ENCODE peak calls at places on chromosomes 16 and 17, in six cellular contexts. Z is HepG2, X is A549, U is upper lobe of left lung, M is esophagus muscularis mucosa, D is sigmoid colon. K is an unnamed sample.

GRCh38 chr16:11484691-11485258 is 101.9 kb downstream of the LITAF start:
- DNase-seq in Z (no peak), X (no peak), U (no peak), M (no peak), D (no peak), K (no peak)

GRCh38 chr17:80264048-80264792 is 3.6 kb downstream of the RNF213 start:
- DNase-seq in Z (no peak), X (no peak), U (peak), M (no peak), D (no peak), K (no peak)

GRCh38 chr17:76736349-76737081 is 616 bp downstream of the SRSF2 start:
- DNase-seq in Z (peak), X (no peak), U (peak), M (peak), D (peak), K (peak)

GRCh38 chr17:50195196-50195865 is 6.1 kb downstream of the COL1A1 start:
- DNase-seq in Z (no peak), X (no peak), U (no peak), M (no peak), D (no peak), K (no peak)

GRCh38 chr17:50587571-50587970 is 27.1 kb downstream of the CACNA1G start:
- DNase-seq in Z (no peak), X (no peak), U (no peak), M (no peak), D (no peak), K (no peak)

GRCh38 chr17:42989726-42990652 is 8.2 kb upstream of the RPL27 start:
- DNase-seq in Z (peak), X (peak), U (no peak), M (no peak), D (no peak), K (no peak)

GRCh38 chr17:76528528-76529223 is 8.8 kb downstream of the CYGB start:
- DNase-seq in Z (no peak), X (no peak), U (no peak), M (no peak), D (no peak), K (no peak)

GRCh38 chr17:74919440-74920305 is 3.4 kb downstream of the USH1G start:
- DNase-seq in Z (peak), X (peak), U (no peak), M (no peak), D (no peak), K (no peak)

GRCh38 chr17:81959362-81960129 is 1.4 kb downstream of the NOTUM start:
- DNase-seq in Z (peak), X (peak), U (peak), M (no peak), D (peak), K (no peak)

GRCh38 chr16:59683709-59684108 is 949.6 kb upstream of the GOT2 start:
- DNase-seq in Z (no peak), X (no peak), U (no peak), M (no peak), D (no peak), K (no peak)

GRCh38 chr17:68020451-68020779 is 15.1 kb upstream of the KPNA2 start:
- DNase-seq in Z (peak), X (no peak), U (no peak), M (no peak), D (no peak), K (no peak)

GRCh38 chr17:22703204-22703603 is 1010.9 kb downstream of the KCNJ18 start:
- DNase-seq in Z (no peak), X (no peak), U (no peak), M (peak), D (peak), K (no peak)

GRCh38 chr16:83542491-83542890 is 265.3 kb upstream of the HSBP1 start:
- DNase-seq in Z (no peak), X (no peak), U (no peak), M (no peak), D (no peak), K (no peak)

GRCh38 chr16:5298202-5298601 is 200.6 kb upstream of the EEF2KMT start:
- DNase-seq in Z (no peak), X (no peak), U (no peak), M (no peak), D (no peak), K (no peak)

GRCh38 chr16:57590654-57591085 is 37.8 kb upstream of the ADGRG1 start:
- DNase-seq in Z (peak), X (peak), U (no peak), M (no peak), D (no peak), K (peak)

GRCh38 chr17:30323895-30324319 is 9.9 kb downstream of the TMIGD1 start:
- DNase-seq in Z (no peak), X (no peak), U (peak), M (no peak), D (no peak), K (peak)

GRCh38 chr17:17476865-17477467 is at the start of gene MED9:
- DNase-seq in Z (peak), X (peak), U (peak), M (peak), D (peak), K (peak)
- TF ChIP-seq EP300 in Z (peak), X (no peak), U (no peak), M (no peak), D (no peak), K (no peak)

GRCh38 chr17:78797213-78797612 is 15.1 kb upstream of the CYTH1 start:
- DNase-seq in Z (no peak), X (no peak), U (no peak), M (no peak), D (no peak), K (no peak)
- H3K27ac ChIP-seq in Z (no peak), X (no peak), U (peak), M (no peak), D (no peak), K (no peak)

GRCh38 chr17:62693616-62694415 is 66.3 kb downstream of the MRC2 start:
- DNase-seq in Z (no peak), X (no peak), U (no peak), M (no peak), D (no peak), K (no peak)

GRCh38 chr17:62689441-62690167 is 62.1 kb downstream of the MRC2 start:
- DNase-seq in Z (no peak), X (no peak), U (no peak), M (no peak), D (no peak), K (no peak)

GRCh38 chr17:62690168-62690897 is 62.9 kb downstream of the MRC2 start:
- DNase-seq in Z (no peak), X (no peak), U (no peak), M (no peak), D (no peak), K (no peak)

GRCh38 chr17:62692159-62692651 is 64.7 kb downstream of the MRC2 start:
- DNase-seq in Z (no peak), X (no peak), U (no peak), M (no peak), D (no peak), K (no peak)

GRCh38 chr17:62692721-62693431 is 65.4 kb downstream of the MRC2 start:
- DNase-seq in Z (peak), X (peak), U (no peak), M (no peak), D (no peak), K (peak)
- TF ChIP-seq EP300 in Z (no peak), X (no peak), U (no peak), M (no peak), D (no peak), K (no peak)

GRCh38 chr16:50204426-50205108 is 51.5 kb downstream of the TENT4B start:
- DNase-seq in Z (no peak), X (no peak), U (no peak), M (no peak), D (no peak), K (no peak)
- H3K27ac ChIP-seq in Z (peak), X (peak), U (no peak), M (peak), D (peak), K (peak)